ENCODE peak calls at places on chromosomes 16 and 17, in six cellular contexts. M is A549, Q is left ventricle myocardium inferior, J is fibroblast of lung, Y is foreskin fibroblast, Z is right lobe of liver. S is an unnamed sample.
A peak's percentile ranks its signal among the peaks of the same experiment; 100 is the strongest.

GRCh38 chr16:85209526-85210121 is 97.4 kb upstream of the CIBAR2 start:
- DNase-seq in M (no peak), Q (peak; percentile 72), J (no peak), Y (no peak), Z (peak; percentile 83), S (peak; percentile 65)

GRCh38 chr17:62724398-62725146 is 83.5 kb downstream of the MARCHF10 start:
- DNase-seq in M (no peak), Q (no peak), J (no peak), Y (no peak), Z (no peak), S (no peak)

GRCh38 chr16:25823891-25824290 is 132.1 kb downstream of the HS3ST4 start:
- DNase-seq in M (no peak), Q (no peak), J (no peak), Y (no peak), Z (no peak), S (no peak)

GRCh38 chr16:15032547-15033308 is 23.1 kb downstream of the NTAN1 start:
- DNase-seq in M (no peak), Q (no peak), J (peak; percentile 48), Y (no peak), Z (no peak), S (no peak)

GRCh38 chr16:66937725-66938337 is 2.5 kb downstream of the CES2 start:
- DNase-seq in M (no peak), Q (no peak), J (no peak), Y (no peak), Z (no peak), S (no peak)

GRCh38 chr16:46885960-46886763 is 2.0 kb downstream of the GPT2 start:
- DNase-seq in M (no peak), Q (no peak), J (peak; percentile 74), Y (no peak), Z (peak; percentile 57), S (no peak)

GRCh38 chr17:1709971-1710806 is at the start of gene TLCD2:
- DNase-seq in M (peak; percentile 71), Q (peak; percentile 80), J (peak; percentile 76), Y (peak; percentile 64), Z (peak; percentile 88), S (peak; percentile 74)

GRCh38 chr17:78999056-78999768 is 10.4 kb downstream of the CANT1 start:
- DNase-seq in M (no peak), Q (no peak), J (no peak), Y (no peak), Z (peak; percentile 7), S (no peak)

GRCh38 chr16:85465328-85466307 is 147.5 kb upstream of the GSE1 start:
- DNase-seq in M (no peak), Q (peak; percentile 87), J (peak; percentile 67), Y (peak; percentile 82), Z (peak; percentile 91), S (peak; percentile 80)

GRCh38 chr16:25633549-25633948 is 58.2 kb upstream of the HS3ST4 start:
- DNase-seq in M (peak; percentile 35), Q (no peak), J (no peak), Y (no peak), Z (peak; percentile 27), S (no peak)

GRCh38 chr16:12207939-12208338 is 231.4 kb downstream of the SNX29 start:
- DNase-seq in M (no peak), Q (no peak), J (no peak), Y (no peak), Z (no peak), S (no peak)

GRCh38 chr16:543301-544164 is 16.0 kb downstream of the CAPN15 start:
- DNase-seq in M (no peak), Q (no peak), J (no peak), Y (no peak), Z (peak; percentile 81), S (no peak)

GRCh38 chr16:81483064-81483969 is 38.7 kb downstream of the CMIP start:
- DNase-seq in M (no peak), Q (peak; percentile 7), J (peak; percentile 23), Y (peak; percentile 33), Z (no peak), S (no peak)

GRCh38 chr17:67902531-67903231 is 77.4 kb downstream of the BPTF start:
- DNase-seq in M (no peak), Q (no peak), J (no peak), Y (no peak), Z (no peak), S (no peak)

GRCh38 chr17:29570521-29570920 is 2.0 kb downstream of the TP53I13 start:
- DNase-seq in M (no peak), Q (no peak), J (no peak), Y (no peak), Z (no peak), S (no peak)

GRCh38 chr17:77601054-77601979 is 357.2 kb upstream of the TNRC6C start:
- DNase-seq in M (no peak), Q (peak; percentile 73), J (no peak), Y (peak; percentile 9), Z (no peak), S (peak; percentile 56)

GRCh38 chr16:14358697-14359305 is 271.3 kb downstream of the PARN start:
- DNase-seq in M (no peak), Q (no peak), J (no peak), Y (no peak), Z (no peak), S (no peak)

GRCh38 chr17:39617446-39618251 is 9.1 kb upstream of the PPP1R1B start:
- DNase-seq in M (peak; percentile 79), Q (peak; percentile 66), J (peak; percentile 18), Y (peak; percentile 51), Z (peak; percentile 64), S (peak; percentile 48)

GRCh38 chr17:77253611-77254051 is 112.9 kb downstream of the SEC14L1 start:
- DNase-seq in M (no peak), Q (no peak), J (peak; percentile 73), Y (no peak), Z (no peak), S (no peak)

GRCh38 chr16:50455288-50455845 is 86.6 kb upstream of the BRD7 start:
- DNase-seq in M (no peak), Q (no peak), J (no peak), Y (no peak), Z (no peak), S (no peak)

GRCh38 chr16:16162591-16162990 is 60.7 kb downstream of the ABCC6 start:
- DNase-seq in M (no peak), Q (no peak), J (no peak), Y (no peak), Z (no peak), S (no peak)

GRCh38 chr16:49431040-49431439 is 57.4 kb downstream of the C16orf78 start:
- DNase-seq in M (no peak), Q (no peak), J (no peak), Y (no peak), Z (no peak), S (no peak)

GRCh38 chr17:2105663-2106062 is 50.8 kb downstream of the HIC1 start:
- DNase-seq in M (no peak), Q (no peak), J (no peak), Y (no peak), Z (no peak), S (no peak)

GRCh38 chr17:73749906-73750305 is 105.7 kb upstream of the SDK2 start:
- DNase-seq in M (no peak), Q (peak; percentile 26), J (no peak), Y (no peak), Z (no peak), S (peak; percentile 36)

GRCh38 chr17:19273731-19274130 is 36.6 kb downstream of the EPN2 start:
- DNase-seq in M (no peak), Q (no peak), J (no peak), Y (no peak), Z (no peak), S (no peak)

GRCh38 chr17:66580178-66580577 is 254.7 kb upstream of the CACNG5 start:
- DNase-seq in M (peak; percentile 40), Q (peak; percentile 26), J (peak; percentile 58), Y (peak; percentile 62), Z (no peak), S (peak; percentile 31)

GRCh38 chr16:11093578-11094074 is 149.3 kb downstream of the CLEC16A start:
- DNase-seq in M (no peak), Q (no peak), J (no peak), Y (no peak), Z (no peak), S (no peak)

GRCh38 chr16:66480265-66481080 is 53.4 kb downstream of the BEAN1 start:
- DNase-seq in M (no peak), Q (no peak), J (no peak), Y (no peak), Z (no peak), S (peak; percentile 1)

GRCh38 chr16:79902351-79902750 is 301.8 kb upstream of the MAF start:
- DNase-seq in M (no peak), Q (no peak), J (peak; percentile 42), Y (no peak), Z (no peak), S (no peak)

GRCh38 chr17:76356803-76357456 is 3.2 kb upstream of the PRPSAP1 start:
- DNase-seq in M (no peak), Q (no peak), J (no peak), Y (no peak), Z (no peak), S (no peak)

GRCh38 chr16:75591001-75591852 is 25.0 kb downstream of the GABARAPL2 start:
- DNase-seq in M (no peak), Q (peak; percentile 69), J (peak; percentile 95), Y (peak; percentile 57), Z (no peak), S (peak; percentile 87)

GRCh38 chr17:40551091-40551873 is 14.0 kb downstream of the CCR7 start:
- DNase-seq in M (peak; percentile 99), Q (peak; percentile 67), J (peak; percentile 98), Y (peak; percentile 99), Z (peak; percentile 78), S (peak; percentile 70)

GRCh38 chr17:40005527-40005926 is 9.7 kb upstream of the CSF3 start:
- DNase-seq in M (no peak), Q (no peak), J (no peak), Y (no peak), Z (no peak), S (no peak)

GRCh38 chr16:19241512-19241911 is 44.0 kb upstream of the CLEC19A start:
- DNase-seq in M (no peak), Q (no peak), J (no peak), Y (no peak), Z (no peak), S (no peak)
- TF ChIP-seq CTCF in M (no peak), Q (no peak), J (no peak), Y (no peak), Z (no peak), S (no peak)

DNA sequence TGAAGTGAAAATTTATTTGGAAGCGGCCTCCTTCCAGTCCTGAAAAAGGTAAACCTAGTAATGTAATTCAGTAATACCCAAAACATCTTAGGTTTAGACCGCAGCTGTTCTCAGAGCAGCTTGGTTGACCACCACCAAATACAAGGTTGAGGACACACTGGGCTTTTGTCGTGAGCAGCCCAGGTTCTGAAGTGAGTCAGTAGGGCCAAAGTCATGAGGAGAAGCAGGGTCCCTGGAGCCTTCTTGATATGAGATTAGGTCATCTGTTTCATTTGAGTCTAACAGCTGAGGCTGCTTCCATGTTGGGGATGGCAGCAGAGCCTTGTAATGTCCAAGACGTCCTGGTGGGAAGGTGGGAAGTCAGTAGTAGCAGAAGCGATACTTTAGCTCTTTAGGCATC is 2.2 kb downstream of the ALKBH5 start:
- DNase-seq in M (no peak), Q (no peak), J (peak; percentile 23), Y (no peak), Z (no peak), S (no peak)
- TF ChIP-seq CTCF in M (no peak), Q (no peak), J (no peak), Y (no peak), Z (no peak), S (no peak)

GRCh38 chr17:48134912-48135480 is 27.4 kb downstream of the SNX11 start:
- DNase-seq in M (no peak), Q (no peak), J (no peak), Y (no peak), Z (no peak), S (no peak)
- TF ChIP-seq CTCF in M (no peak), Q (no peak), J (no peak), Y (no peak), Z (no peak), S (no peak)

GRCh38 chr17:44345497-44346026 is 460 bp downstream of the GRN start:
- DNase-seq in M (peak; percentile 75), Q (no peak), J (peak; percentile 51), Y (no peak), Z (no peak), S (peak; percentile 68)
- TF ChIP-seq CTCF in M (peak; percentile 54), Q (peak; percentile 55), J (peak; percentile 39), Y (peak; percentile 51), Z (peak; percentile 41), S (peak; percentile 55)

S was measured in heart right ventricle.